ENCODE peak calls at places on chromosomes 6 and 20, in five cellular contexts. Z is activated B cell treated with CpG ODN at 0.5 μM for 24 hours, O is cardiac fibroblast, S is neural crest cell, N is esophagus squamous epithelium. D is an unnamed sample.

GRCh38 chr6:161273356-161273751 is 507 bp downstream of the AGPAT4 start:
- DNase-seq in Z (peak), O (peak), S (peak), N (no peak), D (no peak)

GRCh38 chr6:42224222-42225042 is 6.8 kb upstream of the MRPS10 start:
- DNase-seq in Z (no peak), O (peak), S (no peak), N (no peak), D (peak)

GRCh38 chr6:166529571-166529970 is 56.9 kb downstream of the RAMACL start:
- DNase-seq in Z (no peak), O (no peak), S (no peak), N (no peak), D (no peak)

GRCh38 chr6:317452-318144 is 25.3 kb downstream of the DUSP22 start:
- DNase-seq in Z (no peak), O (no peak), S (no peak), N (no peak), D (no peak)

GRCh38 chr6:30075987-30076311 is 380 bp upstream of the RNF39 start:
- DNase-seq in Z (no peak), O (no peak), S (no peak), N (no peak), D (peak)

GRCh38 chr6:158818580-158819212 is 472 bp downstream of the EZR start:
- DNase-seq in Z (peak), O (peak), S (peak), N (no peak), D (peak)

GRCh38 chr6:51613558-51613957 is 473.9 kb downstream of the PKHD1 start:
- DNase-seq in Z (no peak), O (no peak), S (no peak), N (no peak), D (no peak)

GRCh38 chr6:139369068-139369467 is 5.4 kb downstream of the CITED2 start:
- DNase-seq in Z (no peak), O (no peak), S (no peak), N (no peak), D (no peak)

GRCh38 chr20:45290677-45291355 is 15.8 kb upstream of the RBPJL start:
- DNase-seq in Z (peak), O (peak), S (peak), N (no peak), D (peak)

GRCh38 chr20:50308166-50308512 is 117.5 kb downstream of the CEBPB start:
- DNase-seq in Z (no peak), O (no peak), S (no peak), N (no peak), D (no peak)

GRCh38 chr6:75211920-75212590 is 6.2 kb upstream of the COL12A1 start:
- DNase-seq in Z (no peak), O (peak), S (no peak), N (no peak), D (no peak)

GRCh38 chr6:42448906-42449659 is 2.6 kb downstream of the TRERF1 start:
- DNase-seq in Z (no peak), O (no peak), S (no peak), N (no peak), D (no peak)

GRCh38 chr20:3612795-3613560 is 50.2 kb downstream of the GFRA4 start:
- DNase-seq in Z (no peak), O (no peak), S (no peak), N (no peak), D (no peak)
- TF ChIP-seq CTCF in Z (no peak), O (no peak), S (no peak), N (no peak), D (no peak)

GRCh38 chr6:11795403-11795802 is 16.8 kb upstream of the ADTRP start:
- DNase-seq in Z (no peak), O (no peak), S (no peak), N (no peak), D (no peak)

GRCh38 chr6:11796819-11797218 is 18.2 kb upstream of the ADTRP start:
- DNase-seq in Z (no peak), O (no peak), S (no peak), N (no peak), D (no peak)

GRCh38 chr6:11791354-11792107 is 12.9 kb upstream of the ADTRP start:
- DNase-seq in Z (no peak), O (no peak), S (no peak), N (no peak), D (no peak)

GRCh38 chr6:11789754-11790153 is 11.2 kb upstream of the ADTRP start:
- DNase-seq in Z (no peak), O (no peak), S (no peak), N (no peak), D (no peak)

DNA sequence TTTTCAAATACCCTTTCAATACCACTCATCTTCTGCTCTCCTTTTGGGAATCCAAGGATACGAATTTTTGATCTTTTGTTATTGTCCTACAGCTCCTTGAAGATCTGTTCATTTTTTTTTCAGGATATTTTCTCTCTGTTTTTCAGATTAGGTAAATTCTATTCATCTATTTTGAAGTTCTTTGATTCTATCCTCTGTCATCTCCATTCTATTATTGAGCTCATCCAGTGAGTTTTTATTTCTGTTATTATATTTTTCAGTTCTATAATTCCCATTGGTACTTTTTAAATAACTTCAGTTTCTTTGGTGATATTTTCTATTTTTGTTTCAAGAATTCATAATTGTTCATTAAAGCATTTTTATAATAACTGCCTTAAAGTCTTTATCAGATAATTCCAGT is 14.7 kb upstream of the ADTRP start:
- DNase-seq in Z (no peak), O (no peak), S (no peak), N (no peak), D (no peak)
- TF ChIP-seq CTCF in Z (no peak), O (no peak), S (no peak), N (no peak), D (no peak)

GRCh38 chr6:112086744-112087135 is 542 bp downstream of the TUBE1 start:
- DNase-seq in Z (no peak), O (peak), S (no peak), N (no peak), D (peak)
- TF ChIP-seq CTCF in Z (no peak), O (peak), S (peak), N (no peak), D (peak)

DNA sequence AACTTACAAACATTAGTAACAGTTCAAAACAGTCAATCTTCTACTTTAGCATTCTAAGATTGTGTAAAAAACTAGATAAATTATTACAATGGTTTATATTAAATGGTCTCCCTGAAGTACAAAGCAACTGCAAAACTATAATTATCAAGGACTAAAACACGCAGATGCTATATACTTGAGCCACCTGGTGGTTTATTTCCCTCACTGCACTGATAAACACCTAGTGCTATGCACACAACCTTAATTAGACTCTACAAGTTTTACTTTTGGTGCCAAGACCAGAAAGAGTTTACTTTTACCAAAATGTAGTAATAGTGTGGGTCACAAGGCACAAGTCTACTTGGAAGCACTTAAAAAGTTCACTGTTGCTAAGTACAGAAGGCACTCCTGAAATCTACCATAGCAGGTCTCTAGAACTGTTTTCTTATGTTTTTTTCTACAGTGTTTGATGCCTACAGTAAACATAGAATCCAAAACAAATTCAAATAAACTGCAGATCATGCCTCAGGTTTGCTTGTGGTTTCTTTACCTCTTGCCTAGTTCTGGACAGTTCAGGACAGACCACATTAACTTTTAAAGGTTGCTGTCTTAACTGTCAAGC is 49.2 kb downstream of the GMDS start:
- DNase-seq in Z (no peak), O (peak), S (peak), N (no peak), D (peak)
- TF ChIP-seq CTCF in Z (peak), O (peak), S (peak), N (peak), D (peak)

GRCh38 chr20:43404880-43405279 is 52.8 kb upstream of the SRSF6 start:
- DNase-seq in Z (no peak), O (peak), S (no peak), N (no peak), D (peak)

DNA sequence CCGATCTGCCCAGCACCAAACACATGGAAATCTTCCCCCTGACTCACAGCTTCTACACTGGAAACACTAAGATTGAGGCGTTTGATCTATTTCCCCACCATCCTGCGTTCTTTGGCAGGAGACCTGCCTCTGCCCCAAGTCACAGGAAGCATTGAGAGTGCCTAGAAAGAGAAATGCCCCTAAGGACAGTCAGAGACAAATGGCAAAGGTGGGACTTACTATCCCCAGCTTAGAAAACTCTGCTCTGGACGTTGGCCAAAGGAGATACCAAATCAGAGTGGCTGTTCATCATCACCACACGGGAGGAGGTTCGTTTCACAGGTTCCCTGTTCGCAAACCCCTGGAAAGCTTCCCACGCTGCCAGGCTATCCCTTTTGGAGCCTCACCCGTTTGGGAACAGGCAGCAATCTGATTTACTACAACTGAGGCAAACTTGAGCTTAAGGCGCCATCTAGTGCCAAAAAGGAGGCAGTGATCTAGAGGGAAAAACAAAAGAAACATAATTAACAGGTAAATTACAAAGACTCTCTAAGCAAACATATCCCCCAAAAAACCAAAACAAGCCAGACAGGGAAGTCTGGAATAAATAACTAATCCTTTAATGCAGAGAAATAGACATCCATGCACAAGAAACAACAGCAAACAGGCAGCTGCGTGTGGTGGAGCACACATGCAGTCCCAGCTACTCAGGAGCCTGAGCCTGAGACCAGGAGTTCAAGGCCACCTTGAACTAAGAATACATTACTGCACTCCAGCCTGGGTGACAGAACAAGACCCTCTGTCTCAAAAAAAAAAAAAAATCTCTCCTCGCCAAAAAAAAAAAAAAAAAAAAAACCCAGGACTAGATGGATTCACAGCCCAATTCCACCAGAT is 48.4 kb upstream of the SRSF6 start:
- DNase-seq in Z (no peak), O (peak), S (peak), N (no peak), D (peak)
- TF ChIP-seq CTCF in Z (peak), O (peak), S (peak), N (no peak), D (peak)

GRCh38 chr20:63823691-63824311 is 7.3 kb downstream of the ZBTB46 start:
- DNase-seq in Z (no peak), O (no peak), S (no peak), N (no peak), D (no peak)
- TF ChIP-seq CTCF in Z (no peak), O (no peak), S (no peak), N (no peak), D (no peak)

D was measured in MCF 10A.